ENCODE peak calls at places on chromosomes 16 and 17, in eight cellular contexts. C is activated B cell treated with CpG ODN at 0.5 μM for 24 hours; W is T follicular helper cell; S is AG04450; T is spleen; B is stimulated activated CD4-positive, alpha-beta T cell treated with anti-CD3 and anti-CD28 coated beads, Interleukin-4, amount 100 ng/mL, for 4 hours; L is GM04503; I is NCI-H460. P is an unnamed sample.

GRCh38 chr17:2863204-2863603 is 67.0 kb downstream of the RAP1GAP2 start:
- DNase-seq in T (no peak), S (no peak), C (no peak), I (no peak), W (no peak), L (no peak), B (no peak), P (no peak)

GRCh38 chr17:322006-322780 is 30.4 kb downstream of the RPH3AL start:
- DNase-seq in T (peak), B (no peak), I (no peak), W (no peak), S (no peak), C (no peak), L (no peak), P (no peak)

GRCh38 chr16:85665373-85665740 is 23.4 kb downstream of the GINS2 start:
- DNase-seq in C (no peak), I (no peak), B (no peak), T (no peak), S (no peak), L (no peak), W (no peak), P (no peak)

GRCh38 chr16:4976611-4977145 is 18.5 kb downstream of the SEC14L5 start:
- DNase-seq in W (no peak), I (no peak), C (no peak), S (no peak), T (peak), B (no peak), L (no peak), P (no peak)

GRCh38 chr17:77811521-77811920 is 147.0 kb upstream of the TNRC6C start:
- DNase-seq in T (no peak), S (no peak), C (no peak), B (no peak), I (no peak), L (no peak), W (no peak), P (no peak)

GRCh38 chr16:66014221-66014620 is 352.3 kb upstream of the CDH5 start:
- DNase-seq in S (no peak), B (no peak), T (no peak), C (no peak), I (no peak), L (no peak), W (no peak), P (no peak)

GRCh38 chr16:11347831-11348230 is 2.6 kb downstream of the RMI2 start:
- DNase-seq in S (no peak), I (no peak), W (no peak), T (no peak), B (no peak), L (no peak), C (no peak), P (no peak)

GRCh38 chr17:81251943-81252301 is 12.8 kb downstream of the NDUFAF8 start:
- DNase-seq in W (no peak), B (no peak), S (no peak), C (no peak), I (no peak), T (no peak), L (no peak), P (no peak)

GRCh38 chr16:56774009-56774408 is 44.1 kb downstream of the NUP93 start:
- DNase-seq in S (no peak), I (no peak), L (no peak), B (no peak), W (no peak), C (no peak), T (no peak), P (no peak)

GRCh38 chr16:83247767-83248372 is 559.9 kb upstream of the HSBP1 start:
- DNase-seq in C (no peak), L (no peak), W (no peak), B (no peak), I (no peak), S (no peak), T (no peak), P (no peak)

GRCh38 chr17:8066841-8067775 is 20.4 kb downstream of the ALOX12B start:
- DNase-seq in W (no peak), C (no peak), T (peak), L (no peak), I (no peak), B (no peak), S (no peak), P (no peak)

GRCh38 chr16:50430076-50430475 is 61.3 kb upstream of the BRD7 start:
- DNase-seq in I (no peak), S (no peak), W (no peak), L (no peak), C (no peak), T (no peak), B (no peak), P (no peak)

GRCh38 chr17:39400547-39401411 is 647 bp downstream of the FBXL20 start:
- DNase-seq in B (peak), C (no peak), I (no peak), L (no peak), T (no peak), S (no peak), W (peak), P (no peak)

GRCh38 chr16:376817-377418 is 4.9 kb downstream of the PGAP6 start:
- DNase-seq in W (no peak), T (peak), I (no peak), C (no peak), B (no peak), S (no peak), L (no peak), P (peak)

GRCh38 chr16:55559233-55559632 is 7.3 kb upstream of the CAPNS2 start:
- DNase-seq in C (no peak), L (no peak), I (no peak), S (no peak), B (no peak), T (no peak), W (no peak), P (no peak)

GRCh38 chr16:2362218-2362617 is 21.7 kb upstream of the ABCA3 start:
- DNase-seq in B (no peak), I (no peak), W (no peak), S (no peak), C (no peak), L (no peak), T (no peak), P (no peak)

GRCh38 chr17:42118545-42118944 is 2.6 kb downstream of the KAT2A start:
- DNase-seq in W (peak), L (no peak), S (no peak), T (no peak), B (no peak), I (peak), C (no peak), P (peak)

GRCh38 chr17:73747221-73748002 is 103.2 kb upstream of the SDK2 start:
- DNase-seq in C (no peak), B (no peak), L (no peak), I (no peak), T (no peak), S (no peak), W (no peak), P (no peak)

GRCh38 chr16:3459401-3460090 is 16.1 kb downstream of the NAA60 start:
- DNase-seq in I (no peak), C (no peak), L (no peak), S (no peak), B (no peak), T (no peak), W (no peak), P (peak)

GRCh38 chr17:78072961-78073360 is 55.6 kb downstream of the TMC6 start:
- DNase-seq in S (no peak), B (no peak), I (no peak), W (no peak), T (no peak), C (no peak), L (no peak), P (no peak)

GRCh38 chr16:899678-900060 is 71.1 kb downstream of the LMF1 start:
- DNase-seq in I (no peak), S (no peak), T (no peak), C (no peak), B (no peak), L (no peak), W (no peak), P (no peak)

GRCh38 chr16:83675136-83675535 is 132.6 kb upstream of the HSBP1 start:
- DNase-seq in B (no peak), S (no peak), C (no peak), W (no peak), L (no peak), T (no peak), I (no peak), P (no peak)

GRCh38 chr17:327971-328370 is 24.6 kb downstream of the RPH3AL start:
- DNase-seq in W (no peak), S (no peak), C (no peak), L (no peak), B (no peak), I (no peak), T (no peak), P (no peak)

GRCh38 chr17:45580914-45581313 is 90.4 kb upstream of the PLEKHM1 start:
- DNase-seq in B (no peak), L (no peak), C (no peak), T (no peak), W (no peak), S (no peak), I (no peak), P (no peak)

GRCh38 chr16:3214904-3215600 is 19.9 kb downstream of the ZNF200 start:
- DNase-seq in C (no peak), T (no peak), W (peak), L (no peak), S (no peak), B (no peak), I (no peak), P (no peak)

GRCh38 chr17:2954898-2955445 is 108.4 kb downstream of the OR1D5 start:
- DNase-seq in S (peak), B (no peak), C (no peak), L (peak), W (no peak), I (peak), T (no peak), P (peak)

GRCh38 chr17:71801301-71801700 is 319.5 kb upstream of the SOX9 start:
- DNase-seq in S (no peak), L (peak), T (no peak), C (no peak), I (no peak), W (no peak), B (no peak), P (no peak)

GRCh38 chr17:16911141-16911937 is 60.6 kb downstream of the TNFRSF13B start:
- DNase-seq in T (peak), B (no peak), L (no peak), I (no peak), S (no peak), C (no peak), W (no peak), P (peak)

GRCh38 chr17:28950017-28950751 is 1.1 kb downstream of the PHF12 start:
- DNase-seq in S (no peak), I (no peak), W (peak), T (peak), C (peak), B (peak), L (no peak), P (peak)

GRCh38 chr16:65617421-65617820 is 495.6 kb upstream of the CDH11 start:
- DNase-seq in I (no peak), B (no peak), L (no peak), C (no peak), T (no peak), S (no peak), W (no peak), P (no peak)